ENCODE peak calls at places on chromosomes 5 and 9, in four cellular contexts. One of them, this sample, is unnamed.

GRCh38 chr9:69174645-69175487 is 789 bp downstream of the TJP2 start:
- DNase-seq in A549: no peak
- DNase-seq in K562: peak
- DNase-seq in HepG2: peak
- DNase-seq in this sample: no peak

GRCh38 chr5:33072700-33073099 is 361.6 kb downstream of the NPR3 start:
- DNase-seq in A549: no peak
- DNase-seq in K562: no peak
- DNase-seq in HepG2: no peak
- DNase-seq in this sample: no peak

GRCh38 chr5:1874820-1875219 is 7.9 kb downstream of the IRX4 start:
- DNase-seq in A549: no peak
- DNase-seq in K562: no peak
- DNase-seq in HepG2: no peak
- DNase-seq in this sample: no peak

GRCh38 chr9:113508111-113508749 is 44.7 kb downstream of the RGS3 start:
- DNase-seq in A549: peak
- DNase-seq in K562: peak
- DNase-seq in HepG2: peak
- DNase-seq in this sample: no peak

GRCh38 chr9:106587021-106587420 is 275.9 kb upstream of the ZNF462 start:
- DNase-seq in A549: peak
- DNase-seq in K562: no peak
- DNase-seq in HepG2: no peak
- DNase-seq in this sample: no peak

GRCh38 chr9:6354072-6354686 is 26.0 kb downstream of the TPD52L3 start:
- DNase-seq in A549: peak
- DNase-seq in K562: peak
- DNase-seq in HepG2: peak
- DNase-seq in this sample: peak

GRCh38 chr5:128498844-128499455 is 39.1 kb downstream of the FBN2 start:
- DNase-seq in A549: peak
- DNase-seq in K562: peak
- DNase-seq in HepG2: no peak
- DNase-seq in this sample: no peak

GRCh38 chr5:76402251-76402879 is 720 bp upstream of the IQGAP2 start:
- DNase-seq in A549: peak
- DNase-seq in K562: peak
- DNase-seq in HepG2: peak
- DNase-seq in this sample: no peak

GRCh38 chr9:83583151-83584014 is 39.6 kb upstream of the IDNK start:
- DNase-seq in A549: peak
- DNase-seq in K562: peak
- DNase-seq in HepG2: peak
- DNase-seq in this sample: peak

GRCh38 chr5:151622367-151623097 is 31.4 kb upstream of the FAT2 start:
- DNase-seq in A549: no peak
- DNase-seq in K562: no peak
- DNase-seq in HepG2: no peak
- DNase-seq in this sample: no peak

GRCh38 chr5:74035521-74035937 is 409.5 kb downstream of the ARHGEF28 start:
- DNase-seq in A549: peak
- DNase-seq in K562: peak
- DNase-seq in HepG2: peak
- DNase-seq in this sample: no peak

GRCh38 chr5:446066-446725 is 3.2 kb downstream of the EXOC3 start:
- DNase-seq in A549: no peak
- DNase-seq in K562: no peak
- DNase-seq in HepG2: no peak
- DNase-seq in this sample: no peak

GRCh38 chr5:113296681-113297080 is 138.1 kb downstream of the TSSK1B start:
- DNase-seq in A549: no peak
- DNase-seq in K562: no peak
- DNase-seq in HepG2: no peak
- DNase-seq in this sample: no peak
- TF ChIP-seq PHF8 in A549: no peak
- TF ChIP-seq PHF8 in K562: no peak
- TF ChIP-seq PHF8 in HepG2: no peak
- TF ChIP-seq PHF8 in this sample: no peak

GRCh38 chr9:96854877-96855273 is 561 bp upstream of the ZNF782 start:
- DNase-seq in A549: no peak
- DNase-seq in K562: peak
- DNase-seq in HepG2: no peak
- DNase-seq in this sample: no peak

GRCh38 chr9:96852676-96853075 is 1.6 kb downstream of the ZNF782 start:
- DNase-seq in A549: no peak
- DNase-seq in K562: no peak
- DNase-seq in HepG2: no peak
- DNase-seq in this sample: no peak

GRCh38 chr9:96854073-96854876 is at the start of gene ZNF782:
- DNase-seq in A549: peak
- DNase-seq in K562: peak
- DNase-seq in HepG2: peak
- DNase-seq in this sample: peak

GRCh38 chr9:96856363-96857286 is 2.3 kb upstream of the ZNF782 start:
- DNase-seq in A549: peak
- DNase-seq in K562: peak
- DNase-seq in HepG2: peak
- DNase-seq in this sample: peak

DNA sequence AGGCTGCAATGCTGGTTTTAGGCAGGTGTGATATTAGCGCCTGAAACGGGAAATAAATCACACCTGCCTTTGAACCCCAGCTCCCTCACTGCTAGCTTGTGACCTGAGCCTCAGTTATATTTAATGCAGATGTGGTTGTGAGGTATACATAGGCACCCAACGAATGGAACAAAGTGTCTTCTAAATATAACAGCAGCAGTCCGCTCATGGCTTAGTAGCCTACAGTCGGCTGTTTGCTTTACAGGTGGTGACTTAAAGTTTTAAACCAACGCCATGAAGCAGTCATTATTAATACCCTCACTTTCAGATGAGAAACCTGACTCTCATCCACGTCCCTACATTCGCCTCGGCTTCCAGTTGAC is 622 bp downstream of the ZNF782 start:
- DNase-seq in A549: no peak
- DNase-seq in K562: peak
- DNase-seq in HepG2: no peak
- DNase-seq in this sample: no peak
- TF ChIP-seq PHF8 in A549: no peak
- TF ChIP-seq PHF8 in K562: no peak
- TF ChIP-seq PHF8 in HepG2: no peak
- TF ChIP-seq PHF8 in this sample: no peak

GRCh38 chr9:81823672-81824554 is 104.3 kb upstream of the SPATA31D4 start:
- DNase-seq in A549: no peak
- DNase-seq in K562: no peak
- DNase-seq in HepG2: no peak
- DNase-seq in this sample: no peak
- TF ChIP-seq PHF8 in A549: no peak
- TF ChIP-seq PHF8 in K562: no peak
- TF ChIP-seq PHF8 in HepG2: no peak
- TF ChIP-seq PHF8 in this sample: no peak

GRCh38 chr5:43227655-43228054 is 35.6 kb downstream of the NIM1K start:
- DNase-seq in A549: peak
- DNase-seq in K562: peak
- DNase-seq in HepG2: peak
- DNase-seq in this sample: no peak
- TF ChIP-seq PHF8 in A549: no peak
- TF ChIP-seq PHF8 in K562: no peak
- TF ChIP-seq PHF8 in HepG2: no peak
- TF ChIP-seq PHF8 in this sample: no peak

GRCh38 chr5:68290260-68290674 is 74.7 kb downstream of the PIK3R1 start:
- DNase-seq in A549: no peak
- DNase-seq in K562: peak
- DNase-seq in HepG2: no peak
- DNase-seq in this sample: no peak
- TF ChIP-seq PHF8 in A549: no peak
- TF ChIP-seq PHF8 in K562: no peak
- TF ChIP-seq PHF8 in HepG2: no peak
- TF ChIP-seq PHF8 in this sample: no peak

DNA sequence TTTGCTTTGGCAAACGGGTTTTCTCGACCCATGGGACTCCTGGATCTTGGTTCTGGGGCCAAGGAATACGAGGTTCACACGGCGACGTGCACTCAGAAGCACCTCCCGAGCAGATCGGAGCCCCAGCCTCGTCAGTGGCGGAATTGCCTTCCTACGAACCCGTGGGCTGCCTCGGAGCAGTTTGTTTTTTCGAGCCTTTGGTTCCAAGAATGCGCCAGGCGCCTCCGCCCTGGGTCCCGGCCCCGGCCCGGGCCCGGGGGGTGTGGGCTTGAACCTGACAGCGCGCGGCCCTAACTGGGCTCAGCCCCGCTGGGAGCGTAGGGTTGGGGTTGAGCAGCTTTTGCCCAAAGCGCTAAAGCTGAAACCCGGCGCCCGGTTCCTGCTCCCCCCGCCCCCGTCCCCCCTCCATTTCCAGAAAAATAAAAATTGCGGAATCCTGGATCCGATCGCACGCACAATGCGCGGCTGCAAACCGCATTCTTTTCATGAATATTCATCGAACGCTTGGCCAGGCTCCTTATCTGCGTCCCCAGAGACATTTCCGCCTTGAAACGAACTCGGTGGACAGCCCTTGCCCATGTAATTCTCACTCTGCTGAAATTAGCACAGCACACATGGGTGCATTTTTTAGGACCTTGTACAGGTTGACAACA is 1.0 kb downstream of the BASP1 start:
- DNase-seq in A549: no peak
- DNase-seq in K562: no peak
- DNase-seq in HepG2: no peak
- DNase-seq in this sample: peak
- TF ChIP-seq PHF8 in A549: no peak
- TF ChIP-seq PHF8 in K562: no peak
- TF ChIP-seq PHF8 in HepG2: no peak
- TF ChIP-seq PHF8 in this sample: no peak

GRCh38 chr5:34849253-34849652 is 10.3 kb downstream of the TTC23L start:
- DNase-seq in A549: no peak
- DNase-seq in K562: no peak
- DNase-seq in HepG2: no peak
- DNase-seq in this sample: no peak
- TF ChIP-seq PHF8 in A549: no peak
- TF ChIP-seq PHF8 in K562: no peak
- TF ChIP-seq PHF8 in HepG2: no peak
- TF ChIP-seq PHF8 in this sample: no peak

This sample was measured in H1.